ENCODE peak calls at places on chromosomes 1 and 21, in six cellular contexts. One of them, this sample, is unnamed.

GRCh38 chr1:168320805-168321577 is 40.3 kb downstream of the TBX19 start:
- DNase-seq in GM12864: no peak
- DNase-seq in G401: no peak
- DNase-seq in EL: peak; percentile 88
- DNase-seq in CD8-positive, alpha-beta memory T cell: no peak
- DNase-seq in T-helper 9 cell: no peak
- DNase-seq in this sample: peak; percentile 47

GRCh38 chr1:59703226-59703917 is 111.4 kb upstream of the HOOK1 start:
- DNase-seq in GM12864: no peak
- DNase-seq in G401: no peak
- DNase-seq in EL: peak; percentile 61
- DNase-seq in CD8-positive, alpha-beta memory T cell: no peak
- DNase-seq in T-helper 9 cell: no peak
- DNase-seq in this sample: no peak

GRCh38 chr1:29465755-29466154 is 229.4 kb downstream of the PTPRU start:
- DNase-seq in GM12864: no peak
- DNase-seq in G401: no peak
- DNase-seq in EL: peak; percentile 20
- DNase-seq in CD8-positive, alpha-beta memory T cell: no peak
- DNase-seq in T-helper 9 cell: no peak
- DNase-seq in this sample: no peak

GRCh38 chr1:206982216-206982615 is 12.0 kb upstream of the FCAMR start:
- DNase-seq in GM12864: no peak
- DNase-seq in G401: peak; percentile 62
- DNase-seq in EL: peak; percentile 52
- DNase-seq in CD8-positive, alpha-beta memory T cell: peak; percentile 65
- DNase-seq in T-helper 9 cell: peak; percentile 49
- DNase-seq in this sample: no peak

GRCh38 chr1:155827450-155827849 is 29.6 kb downstream of the GON4L start:
- DNase-seq in GM12864: no peak
- DNase-seq in G401: no peak
- DNase-seq in EL: no peak
- DNase-seq in CD8-positive, alpha-beta memory T cell: no peak
- DNase-seq in T-helper 9 cell: no peak
- DNase-seq in this sample: no peak

GRCh38 chr1:216847385-216848036 is 124.3 kb upstream of the ESRRG start:
- DNase-seq in GM12864: no peak
- DNase-seq in G401: no peak
- DNase-seq in EL: peak; percentile 65
- DNase-seq in CD8-positive, alpha-beta memory T cell: no peak
- DNase-seq in T-helper 9 cell: no peak
- DNase-seq in this sample: no peak

GRCh38 chr1:180515857-180516388 is 13.5 kb upstream of the ACBD6 start:
- DNase-seq in GM12864: peak; percentile 41
- DNase-seq in G401: peak; percentile 87
- DNase-seq in EL: peak; percentile 78
- DNase-seq in CD8-positive, alpha-beta memory T cell: peak; percentile 64
- DNase-seq in T-helper 9 cell: peak; percentile 38
- DNase-seq in this sample: peak; percentile 74

GRCh38 chr1:229190057-229190590 is 80.8 kb upstream of the RAB4A start:
- DNase-seq in GM12864: no peak
- DNase-seq in G401: no peak
- DNase-seq in EL: no peak
- DNase-seq in CD8-positive, alpha-beta memory T cell: no peak
- DNase-seq in T-helper 9 cell: no peak
- DNase-seq in this sample: no peak

GRCh38 chr1:37793773-37794371 is at the start of gene MANEAL:
- DNase-seq in GM12864: no peak
- DNase-seq in G401: peak; percentile 65
- DNase-seq in EL: peak; percentile 61
- DNase-seq in CD8-positive, alpha-beta memory T cell: no peak
- DNase-seq in T-helper 9 cell: no peak
- DNase-seq in this sample: peak; percentile 51

GRCh38 chr1:169049258-169049936 is 57.1 kb upstream of the ATP1B1 start:
- DNase-seq in GM12864: no peak
- DNase-seq in G401: no peak
- DNase-seq in EL: no peak
- DNase-seq in CD8-positive, alpha-beta memory T cell: no peak
- DNase-seq in T-helper 9 cell: no peak
- DNase-seq in this sample: no peak

GRCh38 chr1:28926629-28927441 is 12.5 kb downstream of the EPB41 start:
- DNase-seq in GM12864: peak; percentile 86
- DNase-seq in G401: peak; percentile 27
- DNase-seq in EL: no peak
- DNase-seq in CD8-positive, alpha-beta memory T cell: peak; percentile 59
- DNase-seq in T-helper 9 cell: peak; percentile 8
- DNase-seq in this sample: no peak

GRCh38 chr1:7089485-7089884 is 304.2 kb downstream of the CAMTA1 start:
- DNase-seq in GM12864: no peak
- DNase-seq in G401: no peak
- DNase-seq in EL: no peak
- DNase-seq in CD8-positive, alpha-beta memory T cell: no peak
- DNase-seq in T-helper 9 cell: no peak
- DNase-seq in this sample: no peak

GRCh38 chr1:161119379-161120061 is 1.6 kb downstream of the NIT1 start:
- DNase-seq in GM12864: no peak
- DNase-seq in G401: peak; percentile 42
- DNase-seq in EL: peak; percentile 59
- DNase-seq in CD8-positive, alpha-beta memory T cell: peak; percentile 78
- DNase-seq in T-helper 9 cell: peak; percentile 39
- DNase-seq in this sample: no peak

GRCh38 chr21:42523941-42524340 is 10.3 kb downstream of the SLC37A1 start:
- DNase-seq in GM12864: no peak
- DNase-seq in G401: no peak
- DNase-seq in EL: no peak
- DNase-seq in CD8-positive, alpha-beta memory T cell: no peak
- DNase-seq in T-helper 9 cell: no peak
- DNase-seq in this sample: no peak

GRCh38 chr1:150621497-150622113 is 7.8 kb downstream of the ENSA start:
- DNase-seq in GM12864: peak; percentile 55
- DNase-seq in G401: peak; percentile 50
- DNase-seq in EL: peak; percentile 48
- DNase-seq in CD8-positive, alpha-beta memory T cell: peak; percentile 79
- DNase-seq in T-helper 9 cell: peak; percentile 43
- DNase-seq in this sample: no peak

GRCh38 chr1:30184393-30185141 is 538.8 kb downstream of the MATN1 start:
- DNase-seq in GM12864: no peak
- DNase-seq in G401: no peak
- DNase-seq in EL: no peak
- DNase-seq in CD8-positive, alpha-beta memory T cell: no peak
- DNase-seq in T-helper 9 cell: no peak
- DNase-seq in this sample: no peak